ENCODE peak calls at places on chromosomes 6 and 20, in eight cellular contexts. H is iPS-NIHi11, K is NCI-H774, O is putamen, T is fibroblast of lung, Q is caudate nucleus, Z is A172, F is brain microvascular endothelial cell. S is an unnamed sample.
A peak's percentile ranks its signal among the peaks of the same experiment; 100 is the strongest.

GRCh38 chr20:7693761-7694160 is 246.5 kb downstream of the HAO1 start:
- DNase-seq in F (no peak), Q (no peak), T (peak; percentile 91), O (no peak), K (no peak), Z (no peak), H (no peak), S (no peak)

GRCh38 chr6:113396644-113397201 is 460.4 kb upstream of the MARCKS start:
- DNase-seq in K (no peak), O (no peak), H (no peak), F (no peak), T (peak; percentile 51), Q (no peak), Z (no peak), S (no peak)

GRCh38 chr6:167948716-167949115 is 48.8 kb upstream of the KIF25 start:
- DNase-seq in T (no peak), O (no peak), H (no peak), Q (no peak), Z (no peak), K (no peak), F (no peak), S (no peak)

GRCh38 chr6:75770844-75771243 is 21.8 kb downstream of the MYO6 start:
- DNase-seq in H (no peak), Q (no peak), Z (no peak), K (no peak), T (no peak), O (no peak), F (no peak), S (no peak)

GRCh38 chr6:155486795-155487294 is 31.2 kb upstream of the NOX3 start:
- DNase-seq in T (no peak), Z (no peak), K (no peak), O (no peak), Q (no peak), F (no peak), H (no peak), S (no peak)

GRCh38 chr6:6689413-6690143 is 101.1 kb downstream of the LY86 start:
- DNase-seq in Q (no peak), T (peak; percentile 65), Z (peak; percentile 33), F (no peak), H (no peak), K (no peak), O (no peak), S (no peak)

GRCh38 chr20:38935967-38936407 is 9.8 kb downstream of the FAM83D start:
- DNase-seq in Q (no peak), O (no peak), K (no peak), Z (no peak), F (no peak), H (no peak), T (peak; percentile 32), S (no peak)

GRCh38 chr6:79048611-79049010 is 29.4 kb downstream of the PHIP start:
- DNase-seq in Q (no peak), H (peak; percentile 17), O (no peak), F (peak; percentile 48), K (no peak), T (peak; percentile 29), Z (peak; percentile 23), S (peak; percentile 58)

GRCh38 chr20:62367136-62367482 is at the start of gene LAMA5:
- DNase-seq in O (no peak), Z (no peak), F (no peak), H (peak; percentile 88), K (peak; percentile 23), Q (no peak), T (peak; percentile 35), S (peak; percentile 39)

GRCh38 chr20:51043811-51044210 is 20.9 kb upstream of the KCNG1 start:
- DNase-seq in T (peak; percentile 78), K (no peak), Q (no peak), O (no peak), Z (no peak), F (peak; percentile 73), H (no peak), S (no peak)

GRCh38 chr6:73579851-73580246 is 59.0 kb upstream of the EEF1A1 start:
- DNase-seq in O (peak; percentile 11), H (peak; percentile 61), F (peak; percentile 76), Z (peak; percentile 71), T (peak; percentile 92), Q (no peak), K (no peak), S (peak; percentile 73)

GRCh38 chr20:33979094-33979493 is 14.6 kb upstream of the RALY start:
- DNase-seq in K (no peak), T (no peak), H (no peak), Q (no peak), Z (no peak), F (no peak), O (no peak), S (no peak)

GRCh38 chr20:40687384-40688128 is 1.5 kb downstream of the MAFB start:
- DNase-seq in H (peak; percentile 47), O (no peak), T (peak; percentile 35), Q (peak; percentile 19), F (no peak), Z (no peak), K (no peak), S (no peak)

GRCh38 chr6:144305985-144306384 is 20.9 kb downstream of the UTRN start:
- DNase-seq in Q (no peak), H (no peak), Z (no peak), F (peak; percentile 69), T (peak; percentile 78), O (no peak), K (no peak), S (no peak)

GRCh38 chr6:73131706-73132105 is 93.6 kb downstream of the KHDC1L start:
- DNase-seq in T (peak; percentile 14), K (no peak), Z (peak; percentile 11), F (no peak), H (no peak), Q (no peak), O (no peak), S (no peak)

GRCh38 chr6:80482056-80482455 is 375.6 kb downstream of the BCKDHB start:
- DNase-seq in H (no peak), Z (no peak), O (no peak), T (no peak), Q (no peak), F (no peak), K (no peak), S (no peak)

GRCh38 chr6:3227363-3228045 is at the start of gene TUBB2B:
- DNase-seq in T (peak; percentile 63), Z (no peak), K (peak; percentile 94), Q (peak; percentile 34), O (no peak), F (no peak), H (peak; percentile 94), S (peak; percentile 76)

GRCh38 chr20:58891686-58892125 is 39.2 kb downstream of the GNAS start:
- DNase-seq in Z (no peak), K (peak; percentile 39), T (no peak), O (no peak), F (no peak), H (peak; percentile 60), Q (no peak), S (no peak)

GRCh38 chr20:1711826-1712601 is 54.4 kb upstream of the SIRPG start:
- DNase-seq in F (no peak), T (no peak), H (no peak), K (no peak), Z (no peak), O (no peak), Q (no peak), S (no peak)

GRCh38 chr20:45138451-45139300 is 14.4 kb upstream of the WFDC12 start:
- DNase-seq in K (peak; percentile 3), F (no peak), H (peak; percentile 86), Q (no peak), Z (peak; percentile 26), T (no peak), O (no peak), S (peak; percentile 43)

GRCh38 chr20:60851826-60852704 is 400.0 kb upstream of the CDH4 start:
- DNase-seq in T (no peak), H (peak; percentile 70), K (peak; percentile 21), F (no peak), O (peak; percentile 23), Q (no peak), Z (no peak), S (peak; percentile 19)

GRCh38 chr20:31698803-31699718 is 23.6 kb downstream of the BCL2L1 start:
- DNase-seq in F (peak; percentile 90), O (peak; percentile 57), K (peak; percentile 80), Z (peak; percentile 99), H (no peak), Q (peak; percentile 12), T (peak; percentile 98), S (peak; percentile 90)

GRCh38 chr6:113414511-113414910 is 442.6 kb upstream of the MARCKS start:
- DNase-seq in Q (no peak), F (peak; percentile 79), O (peak; percentile 12), Z (peak; percentile 78), T (peak; percentile 82), K (peak; percentile 38), H (no peak), S (peak; percentile 73)

GRCh38 chr6:125944434-125944816 is 12.1 kb upstream of the HINT3 start:
- DNase-seq in Z (peak; percentile 40), T (peak; percentile 71), F (peak; percentile 78), O (peak; percentile 51), K (peak; percentile 59), H (no peak), Q (no peak), S (no peak)

GRCh38 chr6:160253714-160254113 is 4.9 kb downstream of the SLC22A2 start:
- DNase-seq in H (no peak), K (no peak), Q (no peak), Z (no peak), O (no peak), T (no peak), F (no peak), S (no peak)

GRCh38 chr6:40346241-40346640 is 240.9 kb downstream of the LRFN2 start:
- DNase-seq in F (no peak), Z (no peak), Q (no peak), O (no peak), K (no peak), T (no peak), H (no peak), S (no peak)

GRCh38 chr20:58519940-58520712 is 4.9 kb upstream of the APCDD1L start:
- DNase-seq in H (no peak), F (no peak), O (no peak), T (no peak), Z (no peak), K (no peak), Q (no peak), S (no peak)

GRCh38 chr6:54847799-54848597 is 1.4 kb downstream of the FAM83B start:
- DNase-seq in T (peak; percentile 29), H (no peak), Z (peak; percentile 59), K (no peak), F (no peak), Q (no peak), O (no peak), S (no peak)

GRCh38 chr20:32509639-32510066 is 75.5 kb downstream of the NOL4L start:
- DNase-seq in Z (peak; percentile 34), T (no peak), K (no peak), Q (no peak), H (no peak), F (no peak), O (no peak), S (no peak)

GRCh38 chr20:10699941-10700340 is 26.1 kb upstream of the JAG1 start:
- DNase-seq in Z (no peak), Q (no peak), H (no peak), F (no peak), K (no peak), T (no peak), O (no peak), S (no peak)